ENCODE peak calls at places on chromosome 21, in five cellular contexts. One of them, this sample, is unnamed.

GRCh38 chr21:15775291-15775690 is 45.5 kb downstream of the USP25 start:
- DNase-seq in body of pancreas: no peak
- DNase-seq in fibroblast of lung: no peak
- DNase-seq in keratinocyte: no peak
- DNase-seq in hepatocyte: no peak
- DNase-seq in this sample: no peak

GRCh38 chr21:29406385-29406784 is 107.7 kb downstream of the BACH1 start:
- DNase-seq in hepatocyte: no peak
- DNase-seq in keratinocyte: no peak
- DNase-seq in body of pancreas: no peak
- DNase-seq in fibroblast of lung: no peak
- DNase-seq in this sample: no peak

GRCh38 chr21:39125752-39126485 is 57.3 kb downstream of the PSMG1 start:
- DNase-seq in hepatocyte: peak; percentile 83
- DNase-seq in fibroblast of lung: peak; percentile 85
- DNase-seq in body of pancreas: peak; percentile 49
- DNase-seq in keratinocyte: no peak
- DNase-seq in this sample: peak; percentile 86

GRCh38 chr21:35351434-35351833 is 302.3 kb upstream of the RUNX1 start:
- DNase-seq in fibroblast of lung: no peak
- DNase-seq in body of pancreas: no peak
- DNase-seq in keratinocyte: no peak
- DNase-seq in hepatocyte: no peak
- DNase-seq in this sample: no peak

GRCh38 chr21:27586986-27587385 is 620.1 kb upstream of the ADAMTS5 start:
- DNase-seq in body of pancreas: no peak
- DNase-seq in keratinocyte: no peak
- DNase-seq in fibroblast of lung: no peak
- DNase-seq in hepatocyte: no peak
- DNase-seq in this sample: no peak

GRCh38 chr21:37509802-37510393 is 143.3 kb downstream of the DYRK1A start:
- DNase-seq in keratinocyte: no peak
- DNase-seq in fibroblast of lung: peak; percentile 67
- DNase-seq in body of pancreas: no peak
- DNase-seq in hepatocyte: peak; percentile 41
- DNase-seq in this sample: no peak

GRCh38 chr21:20728691-20729090 is 269.5 kb upstream of the NCAM2 start:
- DNase-seq in hepatocyte: no peak
- DNase-seq in fibroblast of lung: no peak
- DNase-seq in body of pancreas: no peak
- DNase-seq in keratinocyte: no peak
- DNase-seq in this sample: no peak

GRCh38 chr21:15728046-15728445 is 1.7 kb upstream of the USP25 start:
- DNase-seq in body of pancreas: no peak
- DNase-seq in keratinocyte: no peak
- DNase-seq in fibroblast of lung: no peak
- DNase-seq in hepatocyte: no peak
- DNase-seq in this sample: no peak

GRCh38 chr21:28359300-28359699 is 633.4 kb downstream of the LTN1 start:
- DNase-seq in hepatocyte: no peak
- DNase-seq in fibroblast of lung: no peak
- DNase-seq in body of pancreas: no peak
- DNase-seq in keratinocyte: no peak
- DNase-seq in this sample: no peak

GRCh38 chr21:34702341-34702807 is 33.6 kb downstream of the CLIC6 start:
- DNase-seq in fibroblast of lung: peak; percentile 89
- DNase-seq in hepatocyte: no peak
- DNase-seq in keratinocyte: peak; percentile 59
- DNase-seq in body of pancreas: no peak
- DNase-seq in this sample: peak; percentile 28

GRCh38 chr21:35932232-35932911 is 128.0 kb downstream of the SETD4 start:
- DNase-seq in fibroblast of lung: peak; percentile 85
- DNase-seq in body of pancreas: peak; percentile 31
- DNase-seq in hepatocyte: peak; percentile 79
- DNase-seq in keratinocyte: peak; percentile 28
- DNase-seq in this sample: no peak

GRCh38 chr21:35540950-35541632 is 492.0 kb upstream of the RUNX1 start:
- DNase-seq in keratinocyte: no peak
- DNase-seq in fibroblast of lung: no peak
- DNase-seq in body of pancreas: no peak
- DNase-seq in hepatocyte: no peak
- DNase-seq in this sample: no peak

GRCh38 chr21:16186742-16187141 is 457.0 kb downstream of the USP25 start:
- DNase-seq in body of pancreas: no peak
- DNase-seq in hepatocyte: no peak
- DNase-seq in fibroblast of lung: no peak
- DNase-seq in keratinocyte: no peak
- DNase-seq in this sample: no peak

GRCh38 chr21:38351961-38352521 is 95.2 kb downstream of the KCNJ15 start:
- DNase-seq in keratinocyte: peak; percentile 28
- DNase-seq in hepatocyte: no peak
- DNase-seq in body of pancreas: no peak
- DNase-seq in fibroblast of lung: peak; percentile 77
- DNase-seq in this sample: peak; percentile 66

GRCh38 chr21:21921410-21922232 is 923.4 kb downstream of the NCAM2 start:
- DNase-seq in hepatocyte: peak; percentile 69
- DNase-seq in fibroblast of lung: peak; percentile 37
- DNase-seq in keratinocyte: no peak
- DNase-seq in body of pancreas: peak; percentile 16
- DNase-seq in this sample: no peak

GRCh38 chr21:42754270-42754933 is 101.0 kb downstream of the PDE9A start:
- DNase-seq in keratinocyte: no peak
- DNase-seq in body of pancreas: no peak
- DNase-seq in hepatocyte: no peak
- DNase-seq in fibroblast of lung: no peak
- DNase-seq in this sample: no peak

GRCh38 chr21:29206445-29206844 is 76.0 kb downstream of the MAP3K7CL start:
- DNase-seq in keratinocyte: no peak
- DNase-seq in fibroblast of lung: no peak
- DNase-seq in body of pancreas: no peak
- DNase-seq in hepatocyte: no peak
- DNase-seq in this sample: no peak

GRCh38 chr21:36499578-36500471 is 19.9 kb upstream of the CLDN14 start:
- DNase-seq in hepatocyte: no peak
- DNase-seq in keratinocyte: no peak
- DNase-seq in body of pancreas: peak; percentile 51
- DNase-seq in fibroblast of lung: peak; percentile 24
- DNase-seq in this sample: no peak

GRCh38 chr21:38950388-38951094 is 144.8 kb downstream of the ETS2 start:
- DNase-seq in hepatocyte: peak; percentile 77
- DNase-seq in keratinocyte: no peak
- DNase-seq in fibroblast of lung: peak; percentile 47
- DNase-seq in body of pancreas: no peak
- DNase-seq in this sample: no peak

DNA sequence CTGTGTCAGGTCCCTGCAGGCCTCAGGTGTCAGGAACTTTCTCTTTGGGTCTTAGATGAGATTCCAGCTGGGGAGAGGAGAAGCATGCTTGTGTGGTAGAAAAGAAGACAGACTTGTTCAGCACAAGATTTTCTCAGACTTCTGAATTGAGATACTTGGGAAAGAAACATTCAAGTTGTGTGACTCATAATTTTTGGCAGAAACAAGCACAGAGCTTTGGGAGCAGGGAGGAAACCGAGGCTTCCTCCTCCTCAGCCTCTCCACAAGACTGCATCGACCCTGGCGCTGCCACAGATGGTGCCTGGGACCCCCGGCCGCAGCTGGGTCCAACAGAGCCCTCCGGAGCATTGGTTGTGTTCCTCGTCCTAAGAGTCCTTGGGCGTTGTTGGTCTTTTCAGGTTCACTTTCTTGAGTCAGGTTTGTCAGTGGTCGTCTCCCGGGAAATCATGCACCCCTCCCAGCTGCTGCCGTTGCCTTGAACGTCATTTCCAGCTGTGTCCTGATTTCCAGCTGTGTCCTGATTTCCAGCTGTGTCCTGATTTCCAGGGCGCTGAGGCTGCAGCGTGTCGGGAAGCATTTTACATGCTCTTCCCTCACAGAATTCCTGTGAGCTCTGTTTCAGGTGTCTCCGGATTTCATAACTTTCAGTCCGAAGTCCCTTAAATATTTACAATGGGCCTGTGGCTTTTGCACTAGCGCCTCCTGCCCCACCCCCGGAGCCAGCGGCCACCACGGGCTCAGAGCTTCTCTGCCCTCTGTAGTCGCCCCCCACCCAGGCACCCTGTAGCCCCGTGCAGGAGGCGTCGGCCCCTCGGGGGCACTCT is 66.5 kb downstream of the COL18A1 start:
- DNase-seq in keratinocyte: peak; percentile 42
- DNase-seq in body of pancreas: no peak
- DNase-seq in hepatocyte: peak; percentile 75
- DNase-seq in fibroblast of lung: peak; percentile 96
- DNase-seq in this sample: no peak
- H3K36me3 ChIP-seq in keratinocyte: peaks cover 4% of the 10 kb centered on the region
- H3K36me3 ChIP-seq in body of pancreas: no peaks in the 10 kb centered on the region
- H3K36me3 ChIP-seq in hepatocyte: no peaks in the 10 kb centered on the region
- H3K36me3 ChIP-seq in fibroblast of lung: peaks cover 8% of the 10 kb centered on the region
- H3K36me3 ChIP-seq in this sample: peaks cover 58% of the 10 kb centered on the region

GRCh38 chr21:44456915-44457736 is 1.8 kb downstream of the LRRC3 start:
- DNase-seq in body of pancreas: no peak
- DNase-seq in hepatocyte: no peak
- DNase-seq in keratinocyte: no peak
- DNase-seq in fibroblast of lung: no peak
- DNase-seq in this sample: no peak
- H3K27ac ChIP-seq in body of pancreas: no peak overlapping the region
- H3K27ac ChIP-seq in hepatocyte: peak overlapping the region; percentile 72
- H3K27ac ChIP-seq in keratinocyte: no peak overlapping the region
- H3K27ac ChIP-seq in fibroblast of lung: no peak overlapping the region
- H3K27ac ChIP-seq in this sample: no peak overlapping the region

GRCh38 chr21:45129231-45129923 is 55.0 kb downstream of the ADARB1 start:
- DNase-seq in body of pancreas: no peak
- DNase-seq in fibroblast of lung: no peak
- DNase-seq in hepatocyte: no peak
- DNase-seq in keratinocyte: peak; percentile 38
- DNase-seq in this sample: no peak
- H3K27me3 ChIP-seq in body of pancreas: no peaks in the 10 kb centered on the region
- H3K27me3 ChIP-seq in fibroblast of lung: no peaks in the 10 kb centered on the region
- H3K27me3 ChIP-seq in hepatocyte: no peaks in the 10 kb centered on the region
- H3K27me3 ChIP-seq in keratinocyte: no peaks in the 10 kb centered on the region
- H3K27me3 ChIP-seq in this sample: no peaks in the 10 kb centered on the region

GRCh38 chr21:44428281-44428942 is 26.9 kb upstream of the LRRC3 start:
- DNase-seq in fibroblast of lung: no peak
- DNase-seq in hepatocyte: no peak
- DNase-seq in keratinocyte: no peak
- DNase-seq in body of pancreas: no peak
- DNase-seq in this sample: peak; percentile 88
- H3K36me3 ChIP-seq in fibroblast of lung: no peaks in the 10 kb centered on the region
- H3K36me3 ChIP-seq in hepatocyte: no peaks in the 10 kb centered on the region
- H3K36me3 ChIP-seq in keratinocyte: no peaks in the 10 kb centered on the region
- H3K36me3 ChIP-seq in body of pancreas: no peaks in the 10 kb centered on the region
- H3K36me3 ChIP-seq in this sample: no peaks in the 10 kb centered on the region

DNA sequence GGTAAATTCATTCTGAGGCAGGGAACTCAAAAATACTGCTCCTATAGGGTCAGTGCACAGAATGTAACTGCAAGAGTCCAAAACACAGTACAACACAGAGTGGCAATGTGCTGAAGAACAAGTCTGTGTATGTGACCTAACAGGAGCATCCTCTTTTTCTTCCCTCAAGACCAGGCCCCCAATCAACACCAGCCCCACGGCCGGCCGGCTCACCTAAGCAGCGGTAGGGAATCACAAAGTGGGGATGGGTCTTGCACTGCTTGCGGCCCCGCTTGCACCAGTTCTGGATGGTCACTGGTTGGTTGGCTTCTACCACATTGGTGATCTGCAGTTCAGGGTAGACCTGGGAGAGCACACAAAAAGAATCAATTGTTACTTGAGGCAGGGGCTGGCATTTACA is 80.8 kb downstream of the APP start:
- DNase-seq in body of pancreas: no peak
- DNase-seq in hepatocyte: no peak
- DNase-seq in fibroblast of lung: no peak
- DNase-seq in keratinocyte: no peak
- DNase-seq in this sample: no peak
- H3K27ac ChIP-seq in body of pancreas: no peak overlapping the region
- H3K27ac ChIP-seq in hepatocyte: no peak overlapping the region
- H3K27ac ChIP-seq in fibroblast of lung: no peak overlapping the region
- H3K27ac ChIP-seq in keratinocyte: no peak overlapping the region
- H3K27ac ChIP-seq in this sample: no peak overlapping the region

DNA sequence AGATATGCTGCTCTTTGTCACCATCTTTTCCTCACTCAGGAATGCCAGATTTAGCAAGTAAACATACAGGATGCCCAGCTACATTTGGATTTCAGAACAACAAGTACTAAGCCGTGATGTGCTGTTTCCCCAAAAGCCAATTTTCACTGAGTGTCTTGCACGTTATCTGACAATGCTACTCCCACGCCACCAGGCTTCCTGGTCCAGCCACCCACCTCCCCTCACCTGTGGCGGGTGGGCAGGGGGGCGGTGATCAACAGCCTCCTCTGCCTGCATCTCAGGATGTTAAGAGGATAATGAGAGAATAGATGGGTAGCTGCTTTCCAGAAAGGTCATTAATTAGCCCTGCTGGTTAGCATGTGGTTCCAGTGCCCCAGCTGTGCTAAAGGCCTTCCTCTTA is 69.5 kb upstream of the OLIG2 start:
- DNase-seq in hepatocyte: no peak
- DNase-seq in fibroblast of lung: no peak
- DNase-seq in keratinocyte: no peak
- DNase-seq in body of pancreas: no peak
- DNase-seq in this sample: peak; percentile 31
- H3K27me3 ChIP-seq in hepatocyte: peaks cover 60% of the 10 kb centered on the region
- H3K27me3 ChIP-seq in fibroblast of lung: peaks cover 9% of the 10 kb centered on the region
- H3K27me3 ChIP-seq in keratinocyte: peaks cover 42% of the 10 kb centered on the region
- H3K27me3 ChIP-seq in body of pancreas: peaks cover 12% of the 10 kb centered on the region
- H3K27me3 ChIP-seq in this sample: no peaks in the 10 kb centered on the region

DNA sequence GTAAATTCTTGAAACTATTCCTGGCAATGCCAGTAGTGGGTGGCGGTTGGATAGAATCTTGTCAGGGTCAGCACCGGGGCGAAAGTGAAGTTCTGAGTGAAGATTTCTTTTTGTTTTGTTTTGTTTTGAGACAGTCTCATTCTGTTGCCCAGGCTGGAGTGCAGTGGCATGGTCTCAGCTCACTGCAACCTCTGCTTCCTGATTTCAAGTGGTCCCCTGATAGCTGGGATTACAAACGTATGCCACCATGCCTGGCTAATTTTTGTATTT is 33.3 kb downstream of the PCNT start:
- DNase-seq in keratinocyte: no peak
- DNase-seq in body of pancreas: no peak
- DNase-seq in fibroblast of lung: no peak
- DNase-seq in hepatocyte: no peak
- DNase-seq in this sample: no peak
- H3K36me3 ChIP-seq in keratinocyte: peaks cover 24% of the 10 kb centered on the region
- H3K36me3 ChIP-seq in body of pancreas: peaks cover 20% of the 10 kb centered on the region
- H3K36me3 ChIP-seq in fibroblast of lung: peaks cover 21% of the 10 kb centered on the region
- H3K36me3 ChIP-seq in hepatocyte: no peaks in the 10 kb centered on the region
- H3K36me3 ChIP-seq in this sample: peaks cover 58% of the 10 kb centered on the region

DNA sequence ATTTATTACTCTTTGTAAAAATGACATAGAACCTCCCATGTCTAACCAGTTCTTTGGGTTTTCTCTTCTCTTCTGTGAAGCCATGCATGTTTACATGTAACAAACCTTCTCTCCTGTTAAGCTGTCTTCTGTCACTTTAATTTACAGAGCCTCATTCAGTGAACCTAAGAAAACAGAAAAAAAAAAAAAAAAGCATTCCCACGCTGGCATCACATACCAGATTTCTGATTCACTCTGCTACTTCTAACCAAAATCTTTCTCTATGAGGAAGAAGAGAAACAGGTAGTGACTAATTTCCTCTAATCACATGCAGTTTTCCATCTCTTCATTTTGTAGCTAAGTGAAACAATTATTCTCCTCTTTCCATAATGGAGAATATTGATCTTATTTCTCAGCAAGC is 141.4 kb upstream of the CXADR start:
- DNase-seq in hepatocyte: no peak
- DNase-seq in fibroblast of lung: peak; percentile 55
- DNase-seq in keratinocyte: peak; percentile 11
- DNase-seq in body of pancreas: no peak
- DNase-seq in this sample: no peak
- H3K27ac ChIP-seq in hepatocyte: peak overlapping the region; percentile 29
- H3K27ac ChIP-seq in fibroblast of lung: no peak overlapping the region
- H3K27ac ChIP-seq in keratinocyte: peak overlapping the region; percentile 80
- H3K27ac ChIP-seq in body of pancreas: no peak overlapping the region
- H3K27ac ChIP-seq in this sample: no peak overlapping the region